ENCODE peak calls at places on chromosomes 12 and 14, in five cellular contexts. F is Calu3, Y is T-helper 2 cell, C is upper lobe of left lung, E is HEK293T. K is an unnamed sample.

GRCh38 chr12:53940448-53941014 is 1.9 kb downstream of the HOXC13 start:
- DNase-seq in F (no peak), Y (no peak), C (no peak), E (no peak), K (no peak)

GRCh38 chr12:131167334-131167733 is 213.6 kb downstream of the ADGRD1 start:
- DNase-seq in F (no peak), Y (no peak), C (peak; percentile 53), E (no peak), K (no peak)

GRCh38 chr12:105218434-105218833 is 17.5 kb downstream of the APPL2 start:
- DNase-seq in F (no peak), Y (no peak), C (no peak), E (no peak), K (peak; percentile 40)

GRCh38 chr12:120069278-120069677 is 47.3 kb downstream of the RAB35 start:
- DNase-seq in F (no peak), Y (no peak), C (no peak), E (no peak), K (no peak)

GRCh38 chr12:123859035-123859434 is 96.9 kb downstream of the DNAH10 start:
- DNase-seq in F (no peak), Y (no peak), C (no peak), E (no peak), K (no peak)

GRCh38 chr12:70796989-70797388 is 123.5 kb downstream of the PTPRR start:
- DNase-seq in F (no peak), Y (no peak), C (no peak), E (no peak), K (no peak)

GRCh38 chr12:4725057-4725456 is 4.9 kb downstream of the GALNT8 start:
- DNase-seq in F (no peak), Y (no peak), C (no peak), E (no peak), K (no peak)

GRCh38 chr12:72677187-72677586 is 405.0 kb downstream of the TRHDE start:
- DNase-seq in F (peak; percentile 16), Y (no peak), C (no peak), E (no peak), K (peak; percentile 59)

GRCh38 chr12:62898568-62898967 is 36.4 kb downstream of the PPM1H start:
- DNase-seq in F (peak; percentile 26), Y (no peak), C (no peak), E (no peak), K (no peak)

GRCh38 chr12:125533434-125534029 is 468.3 kb downstream of the AACS start:
- DNase-seq in F (peak; percentile 86), Y (no peak), C (no peak), E (peak; percentile 76), K (peak; percentile 86)

GRCh38 chr14:77301103-77301502 is 19.6 kb downstream of the POMT2 start:
- DNase-seq in F (peak; percentile 80), Y (peak; percentile 25), C (peak; percentile 49), E (peak; percentile 77), K (peak; percentile 89)

GRCh38 chr14:99497341-99497740 is 16.1 kb downstream of the CCNK start:
- DNase-seq in F (no peak), Y (no peak), C (no peak), E (no peak), K (no peak)

GRCh38 chr12:11209098-11209497 is 22.4 kb upstream of the TAS2R42 start:
- DNase-seq in F (peak; percentile 4), Y (no peak), C (no peak), E (no peak), K (peak; percentile 15)

GRCh38 chr12:11880424-11880823 is 190.3 kb upstream of the BCL2L14 start:
- DNase-seq in F (no peak), Y (no peak), C (no peak), E (no peak), K (no peak)

GRCh38 chr14:22002860-22003284 is 329.3 kb upstream of the OR4E1 start:
- DNase-seq in F (peak; percentile 39), Y (peak; percentile 56), C (no peak), E (peak; percentile 32), K (peak; percentile 28)

GRCh38 chr12:86256169-86256568 is at the start of gene MGAT4C:
- DNase-seq in F (no peak), Y (no peak), C (no peak), E (peak; percentile 14), K (no peak)

GRCh38 chr14:49977126-49977841 is 84.4 kb downstream of the ARF6 start:
- DNase-seq in F (no peak), Y (no peak), C (no peak), E (no peak), K (no peak)

GRCh38 chr12:88052686-88053085 is 23.5 kb upstream of the C12orf50 start:
- DNase-seq in F (peak; percentile 49), Y (no peak), C (no peak), E (peak; percentile 22), K (peak; percentile 20)

GRCh38 chr14:89466460-89466859 is 49.4 kb upstream of the FOXN3 start:
- DNase-seq in F (no peak), Y (no peak), C (peak; percentile 54), E (no peak), K (no peak)

GRCh38 chr12:45208604-45209487 is 7.0 kb upstream of the ANO6 start:
- DNase-seq in F (no peak), Y (no peak), C (no peak), E (no peak), K (peak; percentile 61)

GRCh38 chr12:127640181-127640886 is 626.6 kb upstream of the TMEM132C start:
- DNase-seq in F (no peak), Y (no peak), C (no peak), E (no peak), K (no peak)

GRCh38 chr12:76810690-76811434 is 46.9 kb downstream of the ZDHHC17 start:
- DNase-seq in F (no peak), Y (no peak), C (no peak), E (no peak), K (peak; percentile 12)

GRCh38 chr14:60621386-60621785 is 27.9 kb downstream of the SIX1 start:
- DNase-seq in F (no peak), Y (no peak), C (no peak), E (no peak), K (no peak)

GRCh38 chr14:81772391-81772790 is 238.7 kb upstream of the SEL1L start:
- DNase-seq in F (no peak), Y (no peak), C (no peak), E (no peak), K (no peak)

GRCh38 chr12:122227341-122227740 is 1.5 kb upstream of the DIABLO start:
- DNase-seq in F (no peak), Y (no peak), C (no peak), E (no peak), K (no peak)

K was measured in cardiac muscle cell.